ENCODE peak calls at places on chromosomes 2 and 18, in eight cellular contexts. L, O, S, T, D, B, Z and X are unnamed samples.
A peak's percentile ranks its signal among the peaks of the same experiment; 100 is the strongest.

GRCh38 chr2:30346475-30347169 is 100.4 kb upstream of the LCLAT1 start:
- DNase-seq in L (no peak), O (no peak), S (peak; percentile 70), T (no peak), D (peak; percentile 26), B (no peak), Z (no peak), X (no peak)

GRCh38 chr18:74153793-74154192 is 5.5 kb downstream of the TIMM21 start:
- DNase-seq in L (no peak), O (no peak), S (no peak), T (no peak), D (no peak), B (no peak), Z (no peak), X (no peak)

GRCh38 chr2:175010848-175011254 is 5.7 kb upstream of the CHN1 start:
- DNase-seq in L (no peak), O (no peak), S (no peak), T (no peak), D (no peak), B (peak; percentile 37), Z (no peak), X (no peak)

GRCh38 chr2:96954490-96954846 is 31.9 kb downstream of the FAM178B start:
- DNase-seq in L (no peak), O (no peak), S (no peak), T (no peak), D (no peak), B (no peak), Z (peak; percentile 42), X (no peak)

GRCh38 chr2:182482511-182482910 is 55.7 kb upstream of the PDE1A start:
- DNase-seq in L (no peak), O (no peak), S (no peak), T (no peak), D (no peak), B (no peak), Z (no peak), X (no peak)

GRCh38 chr2:64873472-64873924 is 115.7 kb upstream of the SLC1A4 start:
- DNase-seq in L (peak; percentile 51), O (peak; percentile 75), S (peak; percentile 85), T (peak; percentile 66), D (peak; percentile 83), B (peak; percentile 87), Z (peak; percentile 76), X (peak; percentile 86)

GRCh38 chr18:59717291-59717690 is 20.1 kb upstream of the CCBE1 start:
- DNase-seq in L (no peak), O (no peak), S (no peak), T (no peak), D (no peak), B (no peak), Z (no peak), X (no peak)

GRCh38 chr2:160411167-160411566 is 82.4 kb downstream of the RBMS1 start:
- DNase-seq in L (no peak), O (peak; percentile 33), S (no peak), T (peak; percentile 40), D (no peak), B (no peak), Z (peak; percentile 34), X (peak; percentile 72)

GRCh38 chr2:167187910-167188595 is 299.8 kb downstream of the XIRP2 start:
- DNase-seq in L (no peak), O (no peak), S (no peak), T (no peak), D (no peak), B (no peak), Z (no peak), X (no peak)

GRCh38 chr18:1511619-1512311 is 607.1 kb downstream of the ADCYAP1 start:
- DNase-seq in L (no peak), O (no peak), S (no peak), T (no peak), D (no peak), B (no peak), Z (no peak), X (no peak)

GRCh38 chr2:218245214-218245613 is 15.6 kb upstream of the GPBAR1 start:
- DNase-seq in L (no peak), O (no peak), S (no peak), T (no peak), D (no peak), B (no peak), Z (no peak), X (no peak)

GRCh38 chr2:144162652-144163051 is 357.3 kb downstream of the ZEB2 start:
- DNase-seq in L (peak; percentile 7), O (peak; percentile 65), S (peak; percentile 77), T (no peak), D (peak; percentile 32), B (no peak), Z (peak; percentile 48), X (peak; percentile 64)

GRCh38 chr2:118459425-118459824 is 371.2 kb downstream of the INSIG2 start:
- DNase-seq in L (no peak), O (no peak), S (no peak), T (peak; percentile 29), D (no peak), B (no peak), Z (no peak), X (no peak)

GRCh38 chr2:186697536-186697935 is 3.7 kb downstream of the FAM171B start:
- DNase-seq in L (no peak), O (no peak), S (no peak), T (no peak), D (no peak), B (no peak), Z (no peak), X (peak; percentile 80)

GRCh38 chr2:73830871-73831401 is 2.2 kb downstream of the STAMBP start:
- DNase-seq in L (no peak), O (no peak), S (no peak), T (peak; percentile 73), D (no peak), B (no peak), Z (no peak), X (peak; percentile 89)

GRCh38 chr18:35271656-35272055 is 18.4 kb downstream of the ZSCAN30 start:
- DNase-seq in L (no peak), O (no peak), S (no peak), T (no peak), D (no peak), B (no peak), Z (no peak), X (no peak)

GRCh38 chr2:236705295-236706114 is 135.9 kb downstream of the ACKR3 start:
- DNase-seq in L (no peak), O (no peak), S (no peak), T (no peak), D (no peak), B (no peak), Z (no peak), X (no peak)

GRCh38 chr2:235300368-235301201 is 193.3 kb upstream of the AGAP1 start:
- DNase-seq in L (no peak), O (no peak), S (no peak), T (peak; percentile 64), D (peak; percentile 47), B (no peak), Z (no peak), X (no peak)

GRCh38 chr2:62675062-62675461 is 30.5 kb upstream of the EHBP1 start:
- DNase-seq in L (no peak), O (no peak), S (no peak), T (no peak), D (no peak), B (no peak), Z (no peak), X (no peak)
- H3K9me2 ChIP-seq in L (no peaks in the 10 kb centered on the region), O (no peaks in the 10 kb centered on the region), S (no peaks in the 10 kb centered on the region), T (no peaks in the 10 kb centered on the region), D (no peaks in the 10 kb centered on the region), B (no peaks in the 10 kb centered on the region), Z (no peaks in the 10 kb centered on the region), X (no peaks in the 10 kb centered on the region)

DNA sequence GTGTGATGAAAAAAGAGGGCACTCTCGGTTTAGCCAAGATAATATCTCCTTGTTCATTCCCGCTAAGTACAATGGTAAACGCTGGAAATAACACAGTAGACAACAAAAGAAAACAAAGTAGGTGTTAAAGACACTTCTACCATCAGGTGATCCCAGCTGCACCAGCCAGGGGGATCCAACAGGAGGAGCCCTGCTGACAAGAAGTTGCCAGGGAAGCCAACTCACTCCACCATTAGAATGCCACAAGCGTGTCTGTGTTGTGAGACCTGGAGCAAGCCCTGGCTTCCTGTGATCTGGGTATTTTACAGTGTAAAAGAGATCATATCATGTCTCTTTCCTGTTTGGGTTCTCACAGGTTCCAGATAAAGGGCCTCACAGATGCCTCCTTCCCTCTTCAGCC is 117.0 kb downstream of the GRB14 start:
- DNase-seq in L (no peak), O (no peak), S (peak; percentile 79), T (no peak), D (peak; percentile 15), B (no peak), Z (no peak), X (peak; percentile 62)
- TF ChIP-seq CTCF in L (no peak), O (peak; percentile 21), S (peak; percentile 66), T (no peak), D (peak; percentile 15), B (peak; percentile 38), Z (peak; percentile 23), X (peak; percentile 72)

GRCh38 chr2:210009106-210009505 is 6.7 kb downstream of the RPE start:
- DNase-seq in L (no peak), O (no peak), S (no peak), T (no peak), D (no peak), B (no peak), Z (no peak), X (no peak)

GRCh38 chr2:210009896-210010295 is 7.5 kb downstream of the RPE start:
- DNase-seq in L (no peak), O (no peak), S (no peak), T (no peak), D (no peak), B (no peak), Z (no peak), X (no peak)

GRCh38 chr2:210003394-210003793 is 956 bp downstream of the RPE start:
- DNase-seq in L (no peak), O (peak; percentile 14), S (no peak), T (no peak), D (no peak), B (no peak), Z (no peak), X (no peak)

GRCh38 chr2:210004893-210005292 is 2.5 kb downstream of the RPE start:
- DNase-seq in L (no peak), O (peak; percentile 7), S (no peak), T (no peak), D (no peak), B (no peak), Z (no peak), X (no peak)

GRCh38 chr2:210007895-210008294 is 5.5 kb downstream of the RPE start:
- DNase-seq in L (no peak), O (no peak), S (no peak), T (no peak), D (no peak), B (no peak), Z (no peak), X (peak; percentile 17)
- H4K20me1 ChIP-seq in L (peaks cover 54% of the 10 kb centered on the region), O (peaks cover 60% of the 10 kb centered on the region), S (peaks cover 56% of the 10 kb centered on the region), T (peaks cover 34% of the 10 kb centered on the region), D (peaks cover 21% of the 10 kb centered on the region), B (peaks cover 61% of the 10 kb centered on the region), Z (peaks cover 20% of the 10 kb centered on the region), X (peaks cover 69% of the 10 kb centered on the region)

GRCh38 chr2:103873719-103874359 is 980.1 kb upstream of the POU3F3 start:
- DNase-seq in L (no peak), O (no peak), S (no peak), T (no peak), D (no peak), B (no peak), Z (no peak), X (no peak)
- H3K9me2 ChIP-seq in L (no peaks in the 10 kb centered on the region), O (no peaks in the 10 kb centered on the region), S (no peaks in the 10 kb centered on the region), T (no peaks in the 10 kb centered on the region), D (no peaks in the 10 kb centered on the region), B (no peaks in the 10 kb centered on the region), Z (no peaks in the 10 kb centered on the region), X (no peaks in the 10 kb centered on the region)

GRCh38 chr2:164696634-164697033 is 75.4 kb upstream of the GRB14 start:
- DNase-seq in L (no peak), O (no peak), S (peak; percentile 44), T (no peak), D (no peak), B (peak; percentile 5), Z (no peak), X (no peak)
- TF ChIP-seq CTCF in L (no peak), O (no peak), S (no peak), T (no peak), D (no peak), B (peak; percentile 23), Z (peak; percentile 8), X (no peak)